ENCODE peak calls at places on chromosomes 11 and 22, in six cellular contexts. K is body of pancreas; M is ascending aorta; Q is naive thymus-derived CD4-positive, alpha-beta T cell; Z is cardiac muscle cell; R is aorta. V is an unnamed sample.

GRCh38 chr11:88683024-88683423 is 345.5 kb upstream of the CTSC start:
- DNase-seq in R (no peak), M (no peak), Q (no peak), Z (no peak), K (no peak), V (no peak)

GRCh38 chr11:16612234-16612571 is 126.2 kb upstream of the C11orf58 start:
- DNase-seq in M (no peak), K (no peak), Q (no peak), R (no peak), Z (no peak), V (no peak)

GRCh38 chr11:36354221-36355003 is 58.3 kb downstream of the PRR5L start:
- DNase-seq in K (no peak), Q (no peak), Z (peak; percentile 69), R (no peak), M (no peak), V (no peak)

GRCh38 chr22:40308999-40309578 is 37.2 kb upstream of the ADSL start:
- DNase-seq in Q (no peak), K (no peak), Z (no peak), M (no peak), R (no peak), V (no peak)

GRCh38 chr11:15816270-15816871 is 540.0 kb downstream of the SOX6 start:
- DNase-seq in Z (peak; percentile 91), K (no peak), M (peak; percentile 16), Q (no peak), R (peak; percentile 74), V (no peak)

GRCh38 chr11:75547617-75548054 is 14.4 kb upstream of the SERPINH1 start:
- DNase-seq in R (peak; percentile 82), M (no peak), Q (no peak), K (peak; percentile 60), Z (peak; percentile 82), V (peak; percentile 78)

GRCh38 chr22:19892925-19893324 is 38.3 kb upstream of the GNB1L start:
- DNase-seq in K (no peak), Z (no peak), M (no peak), Q (no peak), R (no peak), V (no peak)

GRCh38 chr11:19827399-19828135 is 114.9 kb downstream of the NAV2 start:
- DNase-seq in R (no peak), Q (no peak), K (no peak), M (no peak), Z (peak; percentile 15), V (no peak)

GRCh38 chr11:118264568-118265470 is 722 bp upstream of the MPZL2 start:
- DNase-seq in R (no peak), K (no peak), Z (no peak), Q (no peak), M (no peak), V (no peak)

GRCh38 chr11:111978028-111978771 is 41.1 kb downstream of the DIXDC1 start:
- DNase-seq in R (peak; percentile 74), Z (peak; percentile 81), Q (no peak), M (peak; percentile 12), K (no peak), V (no peak)

GRCh38 chr22:35910013-35910860 is 118.4 kb downstream of the RBFOX2 start:
- DNase-seq in R (no peak), K (no peak), M (no peak), Z (peak; percentile 42), Q (no peak), V (no peak)

GRCh38 chr11:70477607-70478006 is 79.3 kb downstream of the CTTN start:
- DNase-seq in R (peak; percentile 12), K (no peak), M (no peak), Z (no peak), Q (no peak), V (peak; percentile 22)

GRCh38 chr11:27420722-27421572 is 51.6 kb downstream of the LGR4 start:
- DNase-seq in K (no peak), M (no peak), R (no peak), Z (peak; percentile 24), Q (no peak), V (no peak)

GRCh38 chr22:49616356-49617231 is 211.1 kb downstream of the BRD1 start:
- DNase-seq in M (no peak), Z (no peak), R (no peak), K (no peak), Q (no peak), V (peak; percentile 38)

GRCh38 chr11:104891135-104891534 is 7.1 kb downstream of the CASP12 start:
- DNase-seq in K (no peak), R (no peak), Z (no peak), Q (no peak), M (no peak), V (no peak)

GRCh38 chr11:77547863-77548551 is 41.7 kb upstream of the AQP11 start:
- DNase-seq in M (no peak), R (no peak), Z (peak; percentile 82), K (peak; percentile 33), Q (peak; percentile 52), V (no peak)

GRCh38 chr11:115691030-115691429 is 186.8 kb upstream of the CADM1 start:
- DNase-seq in Q (no peak), R (no peak), K (no peak), Z (no peak), M (no peak), V (no peak)

GRCh38 chr11:74443071-74443864 is 24.1 kb downstream of the KCNE3 start:
- DNase-seq in R (no peak), M (no peak), Z (peak; percentile 27), Q (no peak), K (peak; percentile 78), V (no peak)

GRCh38 chr11:57180141-57180561 is 1.6 kb upstream of the LRRC55 start:
- DNase-seq in Q (no peak), M (no peak), K (no peak), R (no peak), Z (no peak), V (no peak)

GRCh38 chr11:34909435-34909834 is 6.7 kb downstream of the APIP start:
- DNase-seq in M (no peak), K (no peak), Q (no peak), R (no peak), Z (no peak), V (no peak)

GRCh38 chr22:35483730-35484129 is 56.9 kb upstream of the RASD2 start:
- DNase-seq in K (no peak), R (no peak), Z (no peak), Q (no peak), M (no peak), V (no peak)

GRCh38 chr11:47765086-47765485 is 2.1 kb downstream of the FNBP4 start:
- DNase-seq in Z (no peak), K (no peak), Q (no peak), R (no peak), M (no peak), V (no peak)

GRCh38 chr11:76639621-76640020 is 30.9 kb downstream of the LRRC32 start:
- DNase-seq in R (no peak), Q (no peak), M (no peak), Z (no peak), K (no peak), V (no peak)

GRCh38 chr11:75765116-75765515 is 3.5 kb upstream of the DGAT2 start:
- DNase-seq in Q (no peak), Z (no peak), R (no peak), K (no peak), M (no peak), V (no peak)

GRCh38 chr11:2913029-2913431 is 16.2 kb downstream of the PHLDA2 start:
- DNase-seq in Z (peak; percentile 26), R (no peak), M (no peak), Q (no peak), K (no peak), V (no peak)

GRCh38 chr11:14451825-14452224 is 47.8 kb downstream of the COPB1 start:
- DNase-seq in K (no peak), Q (no peak), Z (no peak), M (no peak), R (no peak), V (no peak)

GRCh38 chr22:35102663-35103062 is 36.7 kb downstream of the ISX start:
- DNase-seq in Q (no peak), R (no peak), M (no peak), K (no peak), Z (peak; percentile 4), V (peak; percentile 48)

DNA sequence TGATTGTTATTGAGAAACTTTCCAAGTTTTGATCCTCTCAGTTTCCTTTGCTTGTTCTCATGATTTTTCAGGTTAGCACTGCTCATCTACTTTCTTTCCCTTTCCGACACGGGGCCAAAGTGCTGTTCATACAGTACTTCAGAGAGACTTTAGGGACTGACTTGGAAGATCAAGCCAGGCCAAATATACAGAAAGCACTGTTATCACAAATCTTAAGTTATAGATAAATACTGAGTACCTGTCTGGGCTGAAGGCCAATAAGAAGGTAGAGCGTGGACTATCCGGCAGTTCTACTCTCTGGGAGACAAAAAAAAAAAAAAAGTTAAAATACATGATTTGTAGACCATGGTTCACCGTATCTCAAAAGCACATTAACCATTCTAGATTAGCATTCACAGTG is 46.2 kb downstream of the AMBRA1 start:
- DNase-seq in K (no peak), Q (no peak), R (no peak), Z (no peak), M (no peak), V (no peak)
- H3K36me3 ChIP-seq in K (peaks cover 25% of the 10 kb centered on the region), Q (peaks cover 49% of the 10 kb centered on the region), R (peaks cover 6% of the 10 kb centered on the region), Z (peaks cover 33% of the 10 kb centered on the region), M (peaks cover 48% of the 10 kb centered on the region), V (peaks cover 52% of the 10 kb centered on the region)

GRCh38 chr22:45704648-45705047 is 33.0 kb downstream of the ATXN10 start:
- DNase-seq in Q (no peak), R (no peak), M (no peak), K (no peak), Z (no peak), V (no peak)
- H3K36me3 ChIP-seq in Q (peaks cover 63% of the 10 kb centered on the region), R (peaks cover 3% of the 10 kb centered on the region), M (peaks cover 44% of the 10 kb centered on the region), K (peaks cover 9% of the 10 kb centered on the region), Z (peaks cover 24% of the 10 kb centered on the region), V (peaks cover 74% of the 10 kb centered on the region)

DNA sequence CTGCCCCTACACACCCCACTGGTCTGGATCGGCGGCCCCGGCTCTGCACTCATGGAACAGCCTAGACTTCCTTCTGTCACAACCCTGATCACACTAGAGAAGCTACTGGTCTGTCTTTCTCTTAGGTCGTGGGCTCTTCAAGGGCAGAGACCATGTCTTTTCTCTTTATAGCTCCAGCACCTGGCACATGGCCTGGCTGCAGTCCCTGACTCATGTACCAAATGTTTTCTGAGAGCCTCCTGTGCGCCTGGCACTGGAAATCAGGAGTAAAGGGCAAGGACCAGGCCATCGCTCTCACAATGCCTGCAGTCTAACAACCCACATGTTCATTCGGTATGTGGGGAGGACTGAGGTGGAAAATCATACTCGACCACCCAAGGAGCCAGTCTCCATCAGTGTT is 7.5 kb downstream of the ASCC2 start:
- DNase-seq in M (no peak), R (no peak), Z (no peak), K (no peak), Q (no peak), V (no peak)
- H3K36me3 ChIP-seq in M (peaks cover 48% of the 10 kb centered on the region), R (peaks cover 1% of the 10 kb centered on the region), Z (no peaks in the 10 kb centered on the region), K (peaks cover 5% of the 10 kb centered on the region), Q (peaks cover 79% of the 10 kb centered on the region), V (peaks cover 60% of the 10 kb centered on the region)

DNA sequence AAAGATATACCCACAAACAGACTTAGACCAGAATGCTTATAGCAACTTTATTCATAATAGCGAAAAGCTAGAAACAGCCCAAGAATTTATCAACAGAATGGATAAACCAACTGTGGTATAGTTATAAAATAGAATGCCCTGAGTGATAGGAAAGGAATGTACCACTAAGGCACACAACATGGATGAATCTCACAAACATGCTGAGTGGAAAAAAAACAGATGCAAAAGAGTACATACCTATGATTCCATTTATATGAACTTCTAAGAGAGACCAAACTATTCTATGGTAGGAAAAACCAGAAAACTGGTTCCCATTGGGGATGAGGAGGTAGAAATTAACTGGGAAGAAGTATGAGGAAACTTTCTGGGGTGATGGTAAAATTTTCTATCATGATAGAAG is 40.4 kb upstream of the GRIK4 start:
- DNase-seq in Q (no peak), K (no peak), R (no peak), Z (peak; percentile 39), M (no peak), V (no peak)
- H3K36me3 ChIP-seq in Q (no peaks in the 10 kb centered on the region), K (peaks cover 27% of the 10 kb centered on the region), R (peaks cover 5% of the 10 kb centered on the region), Z (peaks cover 64% of the 10 kb centered on the region), M (peaks cover 97% of the 10 kb centered on the region), V (peaks cover 95% of the 10 kb centered on the region)

V was measured in lower lobe of right lung.